ENCODE peak calls at places on chromosome 19, in four cellular contexts. K is CD8-positive, alpha-beta T cell; C is coronary artery; A is HFFc6. P is an unnamed sample.

GRCh38 chr19:10881403-10882107 is 10.2 kb downstream of the CARM1 start:
- DNase-seq in K (no peak), C (no peak), A (no peak), P (no peak)

GRCh38 chr19:9674669-9675357 is at the start of gene ZNF562:
- DNase-seq in K (peak; percentile 89), C (peak; percentile 92), A (peak; percentile 81), P (peak; percentile 64)

GRCh38 chr19:58480481-58480830 is 4.3 kb downstream of the ZNF446 start:
- DNase-seq in K (no peak), C (no peak), A (no peak), P (no peak)

GRCh38 chr19:56097306-56097705 is 23.8 kb downstream of the ZNF787 start:
- DNase-seq in K (no peak), C (no peak), A (no peak), P (no peak)

GRCh38 chr19:13887039-13887438 is 10.1 kb downstream of the NANOS3 start:
- DNase-seq in K (no peak), C (no peak), A (no peak), P (no peak)

GRCh38 chr19:42378225-42378929 is 11.7 kb downstream of the CNFN start:
- DNase-seq in K (no peak), C (no peak), A (no peak), P (no peak)

GRCh38 chr19:34556500-34556899 is 74.9 kb downstream of the WTIP start:
- DNase-seq in K (no peak), C (no peak), A (no peak), P (peak; percentile 34)

GRCh38 chr19:18221815-18222725 is 4.2 kb downstream of the PDE4C start:
- DNase-seq in K (no peak), C (no peak), A (no peak), P (no peak)

GRCh38 chr19:33436360-33437345 is 63.1 kb downstream of the CEBPG start:
- DNase-seq in K (no peak), C (no peak), A (no peak), P (no peak)

GRCh38 chr19:10780368-10780767 is 55.6 kb downstream of the TMED1 start:
- DNase-seq in K (no peak), C (peak; percentile 79), A (no peak), P (no peak)

GRCh38 chr19:16342002-16342715 is 17.5 kb downstream of the KLF2 start:
- DNase-seq in K (peak; percentile 65), C (no peak), A (no peak), P (no peak)

GRCh38 chr19:57435062-57435978 is at the start of gene ZNF749:
- DNase-seq in K (peak; percentile 96), C (peak; percentile 97), A (peak; percentile 97), P (peak; percentile 95)
- TF ChIP-seq CTCF in K (no peak), C (no peak), A (no peak), P (no peak)

GRCh38 chr19:1247747-1248453 is 483 bp upstream of the MIDN start:
- DNase-seq in K (peak; percentile 79), C (no peak), A (peak; percentile 69), P (no peak)
- TF ChIP-seq CTCF in K (no peak), C (no peak), A (peak; percentile 62), P (no peak)

GRCh38 chr19:7505682-7506384 is 10.1 kb upstream of the ZNF358 start:
- DNase-seq in K (no peak), C (no peak), A (no peak), P (peak; percentile 45)

GRCh38 chr19:7504684-7505083 is 11.2 kb upstream of the ZNF358 start:
- DNase-seq in K (no peak), C (no peak), A (no peak), P (no peak)

GRCh38 chr19:7506385-7507328 is 9.2 kb upstream of the ZNF358 start:
- DNase-seq in K (no peak), C (peak; percentile 87), A (peak; percentile 40), P (peak; percentile 64)

GRCh38 chr19:7507884-7508283 is 8.0 kb upstream of the ZNF358 start:
- DNase-seq in K (no peak), C (peak; percentile 85), A (peak; percentile 87), P (peak; percentile 55)

GRCh38 chr19:7505288-7505681 is 10.6 kb upstream of the ZNF358 start:
- DNase-seq in K (no peak), C (no peak), A (no peak), P (no peak)
- TF ChIP-seq CTCF in K (no peak), C (no peak), A (no peak), P (no peak)

DNA sequence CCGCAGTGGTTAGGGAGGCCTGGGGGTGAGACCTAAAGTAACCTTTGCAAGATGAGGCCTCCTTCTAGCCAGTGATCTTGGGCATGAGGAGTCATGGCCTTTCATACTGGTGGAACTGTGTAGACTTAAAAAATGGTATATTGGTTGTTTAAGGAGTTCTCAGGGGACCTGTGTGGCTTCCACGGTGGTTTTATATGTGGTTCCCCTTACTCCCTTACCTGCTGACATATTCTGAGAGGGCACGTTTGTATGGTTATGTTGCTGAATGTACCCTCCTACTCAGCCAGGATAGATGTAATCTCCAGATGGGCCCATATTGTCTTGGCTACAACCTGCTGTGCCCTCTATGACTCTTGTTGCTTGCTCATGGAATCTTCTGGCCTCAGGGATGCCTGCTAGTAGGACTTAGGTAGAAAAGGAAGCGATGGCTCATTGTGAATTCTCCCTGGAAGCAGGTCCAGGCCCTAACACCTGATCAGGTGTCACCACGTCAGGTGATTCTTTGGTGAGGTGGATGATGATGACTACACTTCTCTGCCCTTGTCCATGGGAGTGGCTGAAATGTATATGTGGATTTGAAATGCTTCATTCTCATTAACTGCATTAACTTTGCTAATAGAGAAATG is 1.8 kb downstream of the ZNF460 start:
- DNase-seq in K (no peak), C (no peak), A (no peak), P (no peak)
- TF ChIP-seq CTCF in K (no peak), C (no peak), A (no peak), P (no peak)

GRCh38 chr19:6020166-6020967 is 42.4 kb upstream of the RANBP3 start:
- DNase-seq in K (no peak), C (no peak), A (no peak), P (no peak)

GRCh38 chr19:6017576-6017975 is 39.6 kb upstream of the RANBP3 start:
- DNase-seq in K (no peak), C (no peak), A (no peak), P (no peak)

GRCh38 chr19:6015841-6016545 is 38.1 kb upstream of the RANBP3 start:
- DNase-seq in K (no peak), C (no peak), A (no peak), P (no peak)

GRCh38 chr19:6020972-6021805 is 43.2 kb upstream of the RANBP3 start:
- DNase-seq in K (no peak), C (no peak), A (no peak), P (no peak)

DNA sequence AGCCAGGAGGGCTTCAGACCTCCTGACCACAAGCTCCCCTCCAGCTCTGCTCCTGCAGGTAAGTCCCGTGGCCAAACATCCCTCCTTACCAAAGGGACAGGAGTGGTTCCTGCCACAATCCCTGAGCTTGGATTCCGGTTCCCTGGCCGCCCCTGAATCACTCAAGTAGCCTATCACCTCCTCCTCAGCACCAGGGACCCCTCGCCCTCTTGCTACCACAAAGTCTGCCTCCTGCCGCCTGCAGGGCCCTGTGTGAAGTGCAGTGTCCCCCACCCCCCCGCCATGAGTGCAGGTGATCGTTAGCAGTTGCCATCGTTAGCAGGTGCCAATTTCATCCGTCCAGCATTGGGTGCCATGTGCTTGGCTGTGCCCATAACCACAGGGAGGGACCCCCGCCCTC is 40.8 kb upstream of the RANBP3 start:
- DNase-seq in K (no peak), C (no peak), A (no peak), P (no peak)
- TF ChIP-seq CTCF in K (no peak), C (no peak), A (peak; percentile 42), P (no peak)

DNA sequence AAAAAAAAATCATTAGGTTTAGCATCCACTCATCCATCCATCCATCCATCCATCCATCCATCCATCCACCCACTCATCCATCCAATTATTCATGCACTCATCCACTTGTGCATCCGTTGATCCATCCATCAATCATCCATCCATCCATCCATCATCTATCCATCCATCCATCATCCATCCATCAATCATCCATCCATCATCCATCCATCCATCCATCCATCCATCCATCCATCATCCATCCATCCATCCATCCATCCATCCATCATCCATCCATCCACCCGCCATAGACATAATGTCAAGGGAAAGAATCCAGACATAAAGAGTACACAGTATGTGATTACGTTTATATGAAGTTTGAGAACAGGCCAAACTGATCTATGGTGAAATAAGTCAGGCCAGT is 9.0 kb upstream of the SELENOW start:
- DNase-seq in K (no peak), C (no peak), A (no peak), P (no peak)
- TF ChIP-seq CTCF in K (no peak), C (no peak), A (no peak), P (no peak)

DNA sequence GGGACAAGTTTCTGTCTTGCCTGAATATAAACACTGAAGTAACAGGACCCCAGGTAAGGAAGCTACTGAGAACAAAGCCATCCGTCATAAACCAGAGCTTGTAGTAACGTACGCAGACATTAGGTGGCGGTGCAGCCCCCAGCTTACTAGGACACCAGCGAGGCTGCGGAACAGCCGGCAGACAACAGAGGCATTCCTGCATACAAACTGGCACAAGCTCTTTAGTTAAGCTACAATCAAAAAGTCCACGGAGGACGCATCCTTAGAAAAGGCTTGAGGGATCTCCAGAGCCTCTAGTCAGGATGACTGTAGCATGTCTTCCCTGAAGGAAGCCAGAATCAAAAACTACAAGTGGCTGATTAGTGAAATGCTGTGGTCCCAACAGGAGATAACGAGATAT is 26.2 kb downstream of the ZNF160 start:
- DNase-seq in K (no peak), C (no peak), A (no peak), P (peak; percentile 66)
- TF ChIP-seq CTCF in K (no peak), C (no peak), A (peak; percentile 50), P (peak; percentile 83)

GRCh38 chr19:3064011-3064330 is 1.7 kb upstream of the TLE5 start:
- DNase-seq in K (no peak), C (no peak), A (no peak), P (no peak)

GRCh38 chr19:3059653-3060052 is 2.6 kb downstream of the TLE5 start:
- DNase-seq in K (no peak), C (no peak), A (no peak), P (no peak)

GRCh38 chr19:3060852-3061182 is 1.5 kb downstream of the TLE5 start:
- DNase-seq in K (no peak), C (no peak), A (no peak), P (no peak)

GRCh38 chr19:3062165-3063105 is at the start of gene TLE5:
- DNase-seq in K (peak; percentile 88), C (no peak), A (no peak), P (no peak)

GRCh38 chr19:3061214-3062161 is 807 bp downstream of the TLE5 start:
- DNase-seq in K (peak; percentile 94), C (no peak), A (no peak), P (no peak)
- TF ChIP-seq CTCF in K (peak; percentile 16), C (no peak), A (peak; percentile 66), P (peak; percentile 43)

DNA sequence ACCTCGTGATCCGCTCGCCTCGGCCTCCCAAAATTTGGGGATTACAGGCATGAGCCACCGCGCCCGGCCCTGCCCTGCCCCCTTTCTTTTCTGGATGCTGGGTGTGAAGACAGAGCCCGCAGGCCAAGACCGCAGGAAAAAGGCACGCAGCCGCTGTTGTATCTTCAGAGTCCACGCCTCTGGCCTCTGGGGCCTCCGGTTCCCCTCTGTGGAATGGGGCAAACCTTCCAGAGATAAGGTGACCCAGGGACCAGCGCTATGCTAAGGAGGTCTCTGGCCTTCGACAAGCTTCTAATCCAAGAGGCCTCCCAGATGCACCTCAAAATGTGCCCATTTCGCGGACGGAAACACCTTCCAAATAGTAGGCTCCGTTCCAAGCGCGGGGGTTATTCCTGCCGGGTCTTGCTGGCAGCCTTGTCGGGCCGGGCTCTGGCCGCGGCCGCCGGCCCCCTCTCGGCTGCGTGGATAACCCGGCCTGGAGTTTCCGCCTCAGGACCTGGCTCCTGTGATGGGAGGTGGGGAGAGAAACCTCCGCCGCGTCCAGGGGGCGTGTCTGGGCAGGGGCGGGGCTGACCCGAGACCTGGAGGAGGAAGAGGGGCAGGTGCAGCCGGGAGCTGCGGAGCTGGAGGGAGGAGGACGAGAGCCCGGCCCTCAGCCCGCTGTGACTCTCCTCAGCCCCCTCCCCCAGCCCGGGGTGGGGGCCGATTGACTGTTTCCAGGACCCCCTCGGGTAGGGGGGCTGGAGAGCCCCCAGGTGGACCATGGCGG is 13.1 kb downstream of the TJP3 start:
- DNase-seq in K (peak; percentile 89), C (peak; percentile 78), A (peak; percentile 58), P (peak; percentile 83)
- TF ChIP-seq CTCF in K (no peak), C (no peak), A (no peak), P (no peak)